ENCODE peak calls at places on chromosomes 7 and 10, in seven cellular contexts. One of them, this sample, is unnamed.

GRCh38 chr10:43192824-43193223 is 54.6 kb downstream of the CSGALNACT2 start:
- DNase-seq in CD4-positive, alpha-beta T cell: no peak
- DNase-seq in HuH-7: no peak
- DNase-seq in cardiac fibroblast: no peak
- DNase-seq in 8988T: no peak
- DNase-seq in NCI-H2081: no peak
- DNase-seq in iris pigment epithelial cell: no peak
- DNase-seq in this sample: no peak

GRCh38 chr10:69716711-69717560 is 84.8 kb upstream of the COL13A1 start:
- DNase-seq in CD4-positive, alpha-beta T cell: peak
- DNase-seq in HuH-7: peak
- DNase-seq in cardiac fibroblast: peak
- DNase-seq in 8988T: peak
- DNase-seq in NCI-H2081: peak
- DNase-seq in iris pigment epithelial cell: peak
- DNase-seq in this sample: no peak

GRCh38 chr10:96642530-96642929 is 55.7 kb upstream of the TM9SF3 start:
- DNase-seq in CD4-positive, alpha-beta T cell: no peak
- DNase-seq in HuH-7: no peak
- DNase-seq in cardiac fibroblast: no peak
- DNase-seq in 8988T: no peak
- DNase-seq in NCI-H2081: no peak
- DNase-seq in iris pigment epithelial cell: no peak
- DNase-seq in this sample: no peak

GRCh38 chr10:33878238-33878637 is 543.8 kb upstream of the NRP1 start:
- DNase-seq in CD4-positive, alpha-beta T cell: no peak
- DNase-seq in HuH-7: no peak
- DNase-seq in cardiac fibroblast: no peak
- DNase-seq in 8988T: no peak
- DNase-seq in NCI-H2081: no peak
- DNase-seq in iris pigment epithelial cell: no peak
- DNase-seq in this sample: no peak

GRCh38 chr7:26305869-26306665 is 14.4 kb downstream of the SNX10 start:
- DNase-seq in CD4-positive, alpha-beta T cell: no peak
- DNase-seq in HuH-7: no peak
- DNase-seq in cardiac fibroblast: no peak
- DNase-seq in 8988T: no peak
- DNase-seq in NCI-H2081: no peak
- DNase-seq in iris pigment epithelial cell: no peak
- DNase-seq in this sample: no peak

GRCh38 chr7:27774717-27775328 is 34.9 kb downstream of the TAX1BP1 start:
- DNase-seq in CD4-positive, alpha-beta T cell: no peak
- DNase-seq in HuH-7: peak
- DNase-seq in cardiac fibroblast: peak
- DNase-seq in 8988T: no peak
- DNase-seq in NCI-H2081: no peak
- DNase-seq in iris pigment epithelial cell: peak
- DNase-seq in this sample: peak

GRCh38 chr10:6255548-6256061 is 52.9 kb downstream of the PFKFB3 start:
- DNase-seq in CD4-positive, alpha-beta T cell: no peak
- DNase-seq in HuH-7: no peak
- DNase-seq in cardiac fibroblast: no peak
- DNase-seq in 8988T: no peak
- DNase-seq in NCI-H2081: no peak
- DNase-seq in iris pigment epithelial cell: no peak
- DNase-seq in this sample: no peak

GRCh38 chr7:93890464-93891068 is at the start of gene TFPI2:
- DNase-seq in CD4-positive, alpha-beta T cell: no peak
- DNase-seq in HuH-7: peak
- DNase-seq in cardiac fibroblast: peak
- DNase-seq in 8988T: no peak
- DNase-seq in NCI-H2081: no peak
- DNase-seq in iris pigment epithelial cell: peak
- DNase-seq in this sample: no peak

GRCh38 chr10:101682172-101682825 is 12.7 kb downstream of the FBXW4 start:
- DNase-seq in CD4-positive, alpha-beta T cell: no peak
- DNase-seq in HuH-7: no peak
- DNase-seq in cardiac fibroblast: no peak
- DNase-seq in 8988T: no peak
- DNase-seq in NCI-H2081: no peak
- DNase-seq in iris pigment epithelial cell: peak
- DNase-seq in this sample: no peak